ENCODE peak calls at places on chromosomes 2 and 18, in ten cellular contexts. H is fibroblast of lung; D is fibroblast of the aortic adventitia; L is AG04450; R is body of pancreas; K is pancreas; I is HFF-Myc; U is neural progenitor cell; P is colonic mucosa; Y is CD4-positive, alpha-beta T cell. G is an unnamed sample.

GRCh38 chr18:32919799-32920198 is 147.0 kb upstream of the KLHL14 start:
- DNase-seq in H (no peak), D (peak; percentile 16), L (no peak), R (no peak), K (no peak), I (no peak), U (peak; percentile 83), P (no peak), Y (no peak), G (peak; percentile 53)

GRCh38 chr2:117981810-117982209 is 32.1 kb downstream of the CCDC93 start:
- DNase-seq in H (no peak), D (no peak), L (no peak), R (no peak), K (no peak), I (no peak), U (no peak), P (no peak), Y (no peak), G (no peak)

GRCh38 chr2:223797811-223798721 is 39.3 kb downstream of the AP1S3 start:
- DNase-seq in H (peak; percentile 71), D (peak; percentile 71), L (no peak), R (no peak), K (no peak), I (no peak), U (peak; percentile 39), P (no peak), Y (no peak), G (peak; percentile 73)

GRCh38 chr2:54570925-54571694 is 115.0 kb downstream of the SPTBN1 start:
- DNase-seq in H (peak; percentile 88), D (peak; percentile 94), L (peak; percentile 67), R (no peak), K (no peak), I (no peak), U (no peak), P (peak; percentile 70), Y (peak; percentile 58), G (peak; percentile 87)

GRCh38 chr2:149058936-149059335 is 20.4 kb downstream of the LYPD6B start:
- DNase-seq in H (no peak), D (no peak), L (no peak), R (no peak), K (no peak), I (no peak), U (no peak), P (no peak), Y (no peak), G (peak; percentile 17)

GRCh38 chr2:119838179-119838578 is 78.5 kb downstream of the PTPN4 start:
- DNase-seq in H (no peak), D (no peak), L (no peak), R (peak; percentile 19), K (no peak), I (no peak), U (no peak), P (peak; percentile 33), Y (no peak), G (peak; percentile 38)

GRCh38 chr2:127086800-127087737 is 19.9 kb downstream of the BIN1 start:
- DNase-seq in H (peak; percentile 95), D (peak; percentile 94), L (peak; percentile 61), R (no peak), K (no peak), I (no peak), U (peak; percentile 76), P (no peak), Y (no peak), G (no peak)

GRCh38 chr2:179571141-179571713 is 290.2 kb downstream of the ZNF385B start:
- DNase-seq in H (no peak), D (no peak), L (no peak), R (no peak), K (no peak), I (no peak), U (no peak), P (no peak), Y (no peak), G (no peak)

GRCh38 chr2:73896362-73897239 is 3.8 kb downstream of the ACTG2 start:
- DNase-seq in H (peak; percentile 88), D (peak; percentile 91), L (no peak), R (no peak), K (no peak), I (peak; percentile 85), U (no peak), P (no peak), Y (peak; percentile 21), G (no peak)

GRCh38 chr2:217444509-217444908 is 558.3 kb downstream of the TNS1 start:
- DNase-seq in H (no peak), D (no peak), L (no peak), R (no peak), K (no peak), I (no peak), U (no peak), P (no peak), Y (no peak), G (no peak)

GRCh38 chr2:239927424-239927981 is 97.6 kb downstream of the NDUFA10 start:
- DNase-seq in H (peak; percentile 75), D (peak; percentile 63), L (peak; percentile 43), R (no peak), K (peak; percentile 5), I (peak; percentile 49), U (no peak), P (peak; percentile 22), Y (peak; percentile 51), G (peak; percentile 85)

GRCh38 chr2:86298411-86299390 is 38.7 kb downstream of the REEP1 start:
- DNase-seq in H (no peak), D (peak; percentile 40), L (no peak), R (no peak), K (no peak), I (no peak), U (peak; percentile 55), P (no peak), Y (no peak), G (no peak)
- TF ChIP-seq CTCF in H (no peak), D (peak; percentile 42), L (peak; percentile 24), R (peak; percentile 26), K (no peak), I (peak; percentile 19), U (peak; percentile 45), P (no peak), Y (no peak), G (peak; percentile 10)

DNA sequence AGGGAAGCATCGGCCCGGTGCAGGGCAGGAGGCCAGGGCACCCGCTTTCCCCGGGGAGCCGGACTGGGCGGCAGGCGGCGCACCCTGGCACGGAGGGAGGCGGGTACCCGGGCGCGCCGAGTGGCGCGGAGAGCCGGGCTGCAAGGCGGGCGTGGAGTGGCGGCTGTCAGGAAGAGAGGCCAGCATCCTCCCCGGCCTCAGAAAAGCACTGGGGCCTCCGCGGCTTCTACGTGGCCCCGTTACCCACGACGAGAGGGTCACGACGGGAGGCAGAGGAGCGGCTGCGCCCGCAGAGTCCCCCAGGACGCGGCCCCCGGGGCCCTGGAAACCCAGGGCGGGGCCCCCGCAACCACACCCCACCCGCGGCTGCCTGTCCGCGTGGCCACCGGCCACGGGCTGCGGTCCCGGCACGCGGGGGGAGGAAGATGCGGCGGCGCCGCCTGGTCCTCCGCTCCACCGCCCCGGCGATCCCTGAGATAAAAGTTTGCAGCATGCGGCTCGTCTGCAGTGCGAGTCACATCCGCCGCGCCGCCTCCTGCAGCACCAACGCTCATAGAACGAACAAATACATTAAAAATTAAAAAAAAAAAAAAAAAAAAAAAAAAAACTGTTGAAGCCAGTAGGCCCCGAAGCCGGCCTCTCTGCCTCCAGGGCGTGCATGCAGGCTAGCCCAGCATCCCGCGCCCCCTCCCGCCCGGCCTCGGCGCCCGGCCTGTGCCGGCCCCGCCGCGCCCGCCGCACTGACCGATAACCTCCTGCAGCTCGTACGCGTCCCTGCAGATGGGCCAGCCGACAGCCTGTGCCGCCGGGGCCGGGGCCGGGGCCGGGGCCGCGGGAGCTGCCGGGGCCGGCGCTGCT is 683 bp downstream of the STK39 start:
- DNase-seq in H (peak; percentile 69), D (peak; percentile 59), L (no peak), R (peak; percentile 77), K (peak; percentile 76), I (no peak), U (peak; percentile 70), P (peak; percentile 80), Y (peak; percentile 79), G (peak; percentile 63)
- TF ChIP-seq CTCF in H (peak; percentile 24), D (peak; percentile 2), L (peak; percentile 42), R (peak; percentile 52), K (no peak), I (peak; percentile 44), U (peak; percentile 34), P (peak; percentile 29), Y (no peak), G (peak; percentile 23)

GRCh38 chr18:10519999-10520935 is 5.6 kb upstream of the NAPG start:
- DNase-seq in H (peak; percentile 96), D (peak; percentile 98), L (peak; percentile 77), R (peak; percentile 91), K (peak; percentile 85), I (peak; percentile 89), U (peak; percentile 93), P (peak; percentile 81), Y (peak; percentile 50), G (peak; percentile 90)

GRCh38 chr18:10516078-10516477 is 9.7 kb upstream of the NAPG start:
- DNase-seq in H (no peak), D (no peak), L (no peak), R (no peak), K (no peak), I (no peak), U (no peak), P (no peak), Y (no peak), G (no peak)

GRCh38 chr18:10519366-10519765 is 6.5 kb upstream of the NAPG start:
- DNase-seq in H (no peak), D (peak; percentile 33), L (no peak), R (no peak), K (no peak), I (no peak), U (no peak), P (no peak), Y (no peak), G (no peak)

GRCh38 chr18:10515456-10515855 is 10.4 kb upstream of the NAPG start:
- DNase-seq in H (no peak), D (no peak), L (no peak), R (no peak), K (no peak), I (no peak), U (no peak), P (no peak), Y (no peak), G (no peak)

GRCh38 chr18:10518595-10519273 is 7.1 kb upstream of the NAPG start:
- DNase-seq in H (peak; percentile 61), D (peak; percentile 39), L (no peak), R (peak; percentile 43), K (peak; percentile 43), I (no peak), U (peak; percentile 43), P (peak; percentile 33), Y (no peak), G (no peak)
- TF ChIP-seq CTCF in H (peak; percentile 46), D (peak; percentile 33), L (no peak), R (peak; percentile 36), K (no peak), I (peak; percentile 44), U (peak; percentile 39), P (no peak), Y (no peak), G (no peak)

GRCh38 chr2:59756145-59756544 is 797.3 kb downstream of the BCL11A start:
- DNase-seq in H (no peak), D (no peak), L (no peak), R (no peak), K (no peak), I (no peak), U (no peak), P (no peak), Y (no peak), G (no peak)

DNA sequence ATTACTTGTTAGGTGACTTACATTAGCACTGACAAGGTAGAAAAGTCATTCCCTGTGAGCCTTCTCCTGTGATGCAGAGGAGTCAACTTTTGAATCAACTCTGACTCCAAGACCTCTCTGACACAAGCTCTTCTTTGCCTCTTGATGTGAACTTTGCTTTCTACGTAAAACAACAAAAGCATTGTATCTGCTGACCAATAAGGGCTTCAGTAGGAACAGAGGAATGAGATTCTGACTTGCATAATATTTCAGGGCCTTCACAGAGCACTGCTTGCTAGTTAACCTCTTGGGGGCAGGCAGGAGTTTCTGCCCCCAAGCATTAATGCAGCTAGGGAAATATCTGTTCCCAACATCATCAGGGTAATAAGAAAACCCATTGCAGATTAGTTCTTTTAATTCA is 791.5 kb downstream of the BCL11A start:
- DNase-seq in H (no peak), D (no peak), L (no peak), R (no peak), K (no peak), I (no peak), U (no peak), P (no peak), Y (no peak), G (no peak)
- TF ChIP-seq CTCF in H (no peak), D (no peak), L (no peak), R (no peak), K (no peak), I (no peak), U (no peak), P (no peak), Y (no peak), G (no peak)